ENCODE peak calls at places on chromosomes 12 and 14, in eight cellular contexts. P is left lung, K is A549, C is HCT116, X is uterus, O is stomach, S is DND-41, J is spleen. U is an unnamed sample. For H3K4me1, the result is how much of the 10 kb centered on the place peaks cover.

GRCh38 chr12:47079894-47080724 is at the start of gene AMIGO2:
- DNase-seq in C (no peak), J (peak), X (peak), K (peak), S (no peak), P (peak), O (peak), U (peak)

GRCh38 chr14:53019391-53019790 is 68.5 kb upstream of the FERMT2 start:
- DNase-seq in K (no peak), J (no peak), O (no peak), C (no peak), P (no peak), X (no peak), S (no peak), U (no peak)

GRCh38 chr12:132255642-132256041 is 73.7 kb downstream of the GALNT9 start:
- DNase-seq in K (no peak), C (no peak), O (no peak), J (no peak), P (no peak), X (no peak), S (no peak), U (no peak)

GRCh38 chr14:80390911-80391310 is 179.6 kb upstream of the DIO2 start:
- DNase-seq in S (no peak), J (no peak), O (no peak), K (peak), P (no peak), C (no peak), X (no peak), U (no peak)

GRCh38 chr12:4449862-4450222 is 4.2 kb upstream of the FGF6 start:
- DNase-seq in C (no peak), K (no peak), J (no peak), X (no peak), O (no peak), S (peak), P (no peak), U (no peak)

GRCh38 chr14:100688598-100689499 is 37.8 kb upstream of the DLK1 start:
- DNase-seq in S (no peak), P (no peak), O (no peak), J (no peak), X (no peak), C (peak), K (no peak), U (no peak)

GRCh38 chr12:70839544-70839943 is 81.0 kb downstream of the PTPRR start:
- DNase-seq in C (no peak), O (no peak), K (no peak), J (no peak), S (no peak), X (no peak), P (no peak), U (no peak)

GRCh38 chr12:104083769-104084475 is 19.6 kb downstream of the HCFC2 start:
- DNase-seq in O (no peak), K (no peak), C (no peak), J (no peak), S (no peak), X (no peak), P (no peak), U (no peak)

GRCh38 chr14:32306549-32306948 is 22.5 kb upstream of the AKAP6 start:
- DNase-seq in O (no peak), X (no peak), C (no peak), K (no peak), J (no peak), S (no peak), P (no peak), U (no peak)

GRCh38 chr12:70663838-70664237 is 26.6 kb upstream of the PTPRB start:
- DNase-seq in K (no peak), S (no peak), P (no peak), C (no peak), X (no peak), J (no peak), O (no peak), U (no peak)

GRCh38 chr14:79395061-79395460 is 816.2 kb downstream of the DIO2 start:
- DNase-seq in P (no peak), C (no peak), J (no peak), X (no peak), K (no peak), S (no peak), O (no peak), U (no peak)

GRCh38 chr14:68663385-68664076 is 129.3 kb downstream of the ZFP36L1 start:
- DNase-seq in S (peak), P (no peak), C (no peak), O (no peak), K (no peak), J (no peak), X (peak), U (no peak)

GRCh38 chr12:23949212-23950010 is at the start of gene SOX5:
- DNase-seq in P (no peak), X (no peak), S (no peak), C (no peak), K (no peak), J (no peak), O (peak), U (peak)

GRCh38 chr14:78530078-78530477 is 359.9 kb downstream of the NRXN3 start:
- DNase-seq in X (no peak), S (peak), O (no peak), P (no peak), K (no peak), J (no peak), C (no peak), U (no peak)

GRCh38 chr12:106760184-106760531 is 14.3 kb upstream of the RIC8B start:
- DNase-seq in K (no peak), X (no peak), S (peak), O (no peak), C (no peak), J (no peak), P (peak), U (no peak)

GRCh38 chr12:99147150-99147549 is 500.4 kb upstream of the GARIN6 start:
- DNase-seq in O (no peak), P (no peak), C (no peak), J (no peak), S (no peak), K (no peak), X (no peak), U (no peak)

GRCh38 chr14:61749264-61749663 is 13.0 kb upstream of the SNAPC1 start:
- DNase-seq in J (no peak), O (no peak), P (no peak), S (no peak), K (no peak), C (no peak), X (no peak), U (no peak)

GRCh38 chr14:68784298-68784910 is 8.5 kb downstream of the ZFP36L1 start:
- DNase-seq in X (peak), K (peak), P (no peak), S (no peak), J (no peak), O (peak), C (no peak), U (no peak)

GRCh38 chr14:104195361-104195760 is 57.0 kb downstream of the KIF26A start:
- DNase-seq in X (no peak), S (no peak), O (no peak), C (no peak), J (no peak), K (no peak), P (no peak), U (no peak)

GRCh38 chr12:120598674-120599463 is 17.7 kb upstream of the POP5 start:
- DNase-seq in K (peak), P (peak), O (peak), J (peak), S (no peak), X (no peak), C (no peak), U (no peak)

GRCh38 chr14:74941676-74942097 is 13.7 kb downstream of the PGF start:
- DNase-seq in S (no peak), C (no peak), X (peak), K (no peak), P (peak), O (no peak), J (peak), U (peak)

GRCh38 chr12:112261559-112261958 is 120.7 kb downstream of the HECTD4 start:
- DNase-seq in X (peak), P (no peak), J (no peak), O (no peak), C (peak), S (no peak), K (peak), U (no peak)

GRCh38 chr12:66235626-66236281 is 46.7 kb downstream of the IRAK3 start:
- DNase-seq in O (no peak), P (no peak), J (no peak), S (no peak), C (no peak), X (no peak), K (peak), U (no peak)

GRCh38 chr14:101563654-101564443 is 2.6 kb downstream of the DIO3 start:
- DNase-seq in P (no peak), K (no peak), J (peak), O (no peak), X (no peak), C (no peak), S (no peak), U (peak)

GRCh38 chr14:31950760-31951637 is 126.1 kb upstream of the ARHGAP5 start:
- DNase-seq in K (peak), J (peak), P (peak), X (peak), C (no peak), S (no peak), O (peak), U (peak)

GRCh38 chr14:95389471-95390011 is 69.8 kb upstream of the CLMN start:
- DNase-seq in O (no peak), P (no peak), S (no peak), J (peak), C (no peak), X (peak), K (no peak), U (peak)

GRCh38 chr14:92665699-92666110 is 82.7 kb downstream of the LGMN start:
- DNase-seq in J (no peak), P (no peak), O (no peak), S (no peak), X (no peak), C (no peak), K (no peak), U (no peak)

GRCh38 chr12:28909291-28909690 is 239.8 kb upstream of the FAR2 start:
- DNase-seq in J (no peak), P (no peak), C (no peak), O (no peak), K (no peak), X (no peak), S (no peak), U (no peak)

GRCh38 chr12:123931686-123932321 is 40.8 kb downstream of the CCDC92 start:
- DNase-seq in K (no peak), S (peak), X (no peak), J (no peak), P (no peak), O (no peak), C (no peak), U (no peak)

GRCh38 chr12:45343269-45344051 is 127.6 kb downstream of the ANO6 start:
- DNase-seq in X (no peak), J (no peak), S (no peak), O (no peak), C (no peak), P (no peak), K (peak), U (no peak)

GRCh38 chr12:12985817-12986408 is 14.2 kb downstream of the HEBP1 start:
- DNase-seq in X (no peak), J (no peak), C (peak), S (no peak), P (no peak), K (peak), O (no peak), U (no peak)

GRCh38 chr12:124737040-124737419 is 126.6 kb downstream of the SCARB1 start:
- DNase-seq in J (no peak), K (no peak), P (no peak), S (no peak), O (no peak), X (no peak), C (no peak), U (no peak)

GRCh38 chr12:21906919-21907642 is 34.1 kb downstream of the ABCC9 start:
- DNase-seq in X (no peak), P (no peak), J (no peak), K (no peak), S (no peak), O (no peak), C (no peak), U (no peak)

GRCh38 chr12:129941646-129942045 is 37.8 kb upstream of the TMEM132D start:
- DNase-seq in K (no peak), P (no peak), C (no peak), S (no peak), J (no peak), X (no peak), O (no peak), U (no peak)

GRCh38 chr12:129202109-129202814 is 349.0 kb downstream of the GLT1D1 start:
- DNase-seq in K (no peak), J (no peak), P (no peak), X (no peak), C (no peak), S (peak), O (no peak), U (no peak)

GRCh38 chr14:28751467-28752058 is 15.0 kb upstream of the FOXG1 start:
- DNase-seq in K (peak), X (no peak), J (no peak), C (peak), P (no peak), S (peak), O (peak), U (no peak)

GRCh38 chr14:100440207-100440631 is 117.1 kb downstream of the SLC25A47 start:
- DNase-seq in S (peak), O (peak), X (peak), K (peak), C (no peak), P (peak), J (no peak), U (peak)

GRCh38 chr14:86055512-86055911 is 525.6 kb downstream of the FLRT2 start:
- DNase-seq in J (no peak), X (no peak), K (no peak), P (no peak), S (no peak), O (no peak), C (no peak), U (no peak)

DNA sequence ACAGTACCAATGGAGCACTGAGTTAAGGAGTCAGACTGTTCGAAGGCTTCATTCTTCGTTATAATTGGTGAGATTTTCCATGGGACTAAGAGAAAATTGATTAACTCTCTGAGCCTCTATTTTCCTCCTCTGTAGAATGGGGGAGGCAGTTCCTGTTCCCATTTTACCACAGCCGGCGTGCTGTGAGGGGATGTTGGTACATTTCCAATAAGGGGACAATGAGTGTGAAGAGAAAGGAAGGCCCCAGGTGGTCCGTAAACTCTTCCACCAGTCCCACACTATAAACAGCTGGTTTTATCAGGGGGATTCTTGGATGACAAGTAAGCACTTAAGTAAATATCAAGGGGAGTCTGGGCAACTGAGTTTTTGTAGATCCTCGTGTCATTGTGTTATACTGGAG is 109.9 kb downstream of the DAD1 start:
- DNase-seq in O (no peak), J (no peak), K (no peak), X (no peak), S (no peak), P (no peak), C (no peak), U (no peak)
- H3K4me1 ChIP-seq in O (under half), J (half or more), K (under half), X (under half), S (under half), P (under half), C (under half), U (under half)

GRCh38 chr14:38138581-38139138 is 69.0 kb upstream of the SSTR1 start:
- DNase-seq in K (no peak), P (no peak), S (no peak), O (no peak), X (no peak), C (no peak), J (no peak), U (no peak)

GRCh38 chr14:38145142-38145541 is 62.6 kb upstream of the SSTR1 start:
- DNase-seq in K (no peak), P (no peak), O (no peak), S (no peak), X (no peak), C (no peak), J (no peak), U (no peak)

GRCh38 chr14:38139926-38140325 is 67.8 kb upstream of the SSTR1 start:
- DNase-seq in C (no peak), X (no peak), J (no peak), K (no peak), P (no peak), S (no peak), O (no peak), U (no peak)

GRCh38 chr14:38143651-38144505 is 63.8 kb upstream of the SSTR1 start:
- DNase-seq in S (no peak), C (no peak), O (no peak), K (no peak), J (no peak), P (no peak), X (no peak), U (no peak)

GRCh38 chr14:38143170-38143569 is 64.5 kb upstream of the SSTR1 start:
- DNase-seq in O (no peak), X (no peak), C (no peak), P (no peak), J (no peak), S (no peak), K (no peak), U (no peak)
- H3K4me1 ChIP-seq in O (under half), X (under half), C (under half), P (under half), J (under half), S (under half), K (under half), U (under half)

DNA sequence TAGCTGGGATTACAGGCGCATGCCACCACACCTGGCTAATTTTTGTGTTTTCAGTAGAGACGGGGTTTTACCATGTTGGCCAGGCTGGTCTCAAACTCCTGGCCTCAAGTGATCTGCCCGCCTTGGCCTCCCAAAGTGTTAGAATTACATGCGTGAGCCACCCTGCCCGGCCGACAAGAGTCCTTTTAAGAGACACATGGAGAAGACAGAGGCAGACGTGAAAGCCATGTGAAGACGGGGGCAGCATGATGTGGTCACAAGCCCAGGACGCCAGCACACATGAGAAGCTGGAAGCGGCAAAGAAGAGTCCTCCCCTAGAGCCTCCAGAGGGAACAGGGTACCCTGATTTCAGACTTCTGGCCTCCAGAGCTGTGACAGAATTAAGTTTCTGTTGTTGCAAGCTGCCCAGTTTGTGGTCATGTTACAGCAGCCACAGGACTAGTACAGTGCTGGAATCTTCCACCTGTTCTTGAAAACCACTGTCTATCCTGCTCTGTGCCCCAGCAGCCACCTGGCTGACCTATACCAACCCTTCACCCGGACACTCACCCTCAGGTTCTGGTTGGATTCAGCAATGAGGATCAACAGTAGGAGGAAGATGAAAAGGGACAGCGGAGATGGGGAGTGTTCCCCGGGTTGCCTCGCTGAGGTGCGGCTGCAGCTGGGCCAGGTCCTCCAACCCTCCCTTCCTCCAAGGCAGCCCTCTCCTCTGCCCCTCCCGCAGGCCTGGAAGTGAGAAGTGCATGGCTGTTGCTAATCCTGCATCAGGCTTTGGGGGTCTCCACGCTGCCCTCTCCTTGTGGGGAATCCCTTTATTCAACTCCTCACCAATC is 16.9 kb downstream of the VPS37B start:
- DNase-seq in J (no peak), P (no peak), O (peak), S (no peak), X (no peak), C (no peak), K (no peak), U (no peak)
- H3K4me1 ChIP-seq in J (half or more), P (half or more), O (half or more), S (under half), X (under half), C (under half), K (under half), U (half or more)

GRCh38 chr14:35147711-35148110 is 25.4 kb downstream of the PRORP start:
- DNase-seq in O (no peak), S (no peak), P (no peak), C (no peak), J (no peak), K (no peak), X (no peak), U (no peak)
- H3K4me1 ChIP-seq in O (under half), S (under half), P (under half), C (under half), J (under half), K (under half), X (under half), U (under half)

GRCh38 chr12:6224550-6224949 is 24.4 kb downstream of the CD9 start:
- DNase-seq in X (no peak), K (no peak), C (no peak), O (no peak), S (no peak), P (no peak), J (no peak), U (peak)

GRCh38 chr12:6225630-6226001 is 25.4 kb downstream of the CD9 start:
- DNase-seq in J (no peak), P (no peak), K (no peak), X (no peak), O (no peak), S (no peak), C (no peak), U (no peak)

GRCh38 chr12:6221146-6221545 is 20.9 kb downstream of the CD9 start:
- DNase-seq in P (no peak), X (no peak), S (no peak), J (no peak), K (no peak), C (no peak), O (no peak), U (no peak)

GRCh38 chr12:6222009-6222702 is 22.0 kb downstream of the CD9 start:
- DNase-seq in K (no peak), P (no peak), X (no peak), C (no peak), S (no peak), J (no peak), O (peak), U (no peak)

DNA sequence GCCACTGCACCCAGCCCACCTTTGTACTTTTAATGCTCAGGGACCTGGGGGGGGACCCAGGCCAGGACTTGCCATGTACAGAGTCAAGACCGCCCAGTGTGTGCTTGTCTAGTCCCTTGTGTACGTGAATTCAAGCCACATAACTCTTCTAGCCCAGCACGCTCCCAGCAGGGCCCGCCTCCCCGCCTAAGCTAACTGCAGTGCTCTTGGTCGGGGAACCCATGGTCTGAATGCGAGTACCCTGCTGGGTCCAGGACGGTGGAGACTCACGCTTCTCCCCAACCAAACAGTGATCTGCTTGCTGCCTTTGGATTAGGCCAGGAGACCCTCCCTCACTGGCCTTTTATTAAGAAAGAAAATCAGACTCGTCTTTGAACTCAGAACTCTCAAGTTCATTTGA is 23.3 kb downstream of the CD9 start:
- DNase-seq in P (no peak), J (no peak), O (no peak), X (no peak), S (no peak), C (no peak), K (no peak), U (no peak)
- H3K4me1 ChIP-seq in P (half or more), J (under half), O (half or more), X (under half), S (under half), C (half or more), K (under half), U (half or more)

GRCh38 chr14:38302034-38302433 is 46.1 kb upstream of the CLEC14A start:
- DNase-seq in S (no peak), J (no peak), P (no peak), K (no peak), X (no peak), O (no peak), C (no peak), U (no peak)
- H3K4me1 ChIP-seq in S (under half), J (under half), P (under half), K (under half), X (under half), O (under half), C (under half), U (under half)

U was measured in psoas muscle.